ENCODE peak calls at places on chromosome 13, in five cellular contexts. X is endothelial cell; Y is activated CD8-positive, alpha-beta T cell treated with anti-CD3 and anti-CD28 coated beads for 36 hours; T is choroid plexus epithelial cell; V is tibial artery. R is an unnamed sample.

GRCh38 chr13:111202745-111203144 is 87.6 kb downstream of the ARHGEF7 start:
- DNase-seq in X (no peak), Y (peak), T (peak), V (no peak), R (peak)

GRCh38 chr13:54750521-54750920 is 1721.9 kb downstream of the OLFM4 start:
- DNase-seq in X (no peak), Y (no peak), T (no peak), V (no peak), R (no peak)

GRCh38 chr13:67341406-67341805 is 111.3 kb upstream of the PCDH9 start:
- DNase-seq in X (no peak), Y (no peak), T (no peak), V (no peak), R (no peak)

GRCh38 chr13:95411641-95412040 is 110.4 kb upstream of the ABCC4 start:
- DNase-seq in X (no peak), Y (no peak), T (no peak), V (no peak), R (peak)

GRCh38 chr13:32986552-32986951 is 29.7 kb upstream of the KL start:
- DNase-seq in X (no peak), Y (no peak), T (no peak), V (peak), R (no peak)

GRCh38 chr13:98060282-98060681 is 82.6 kb upstream of the FARP1 start:
- DNase-seq in X (no peak), Y (no peak), T (no peak), V (no peak), R (no peak)

GRCh38 chr13:44323754-44324153 is 49.9 kb upstream of the SERP2 start:
- DNase-seq in X (no peak), Y (no peak), T (no peak), V (no peak), R (no peak)

GRCh38 chr13:106212436-106213010 is 322.9 kb downstream of the EFNB2 start:
- DNase-seq in X (no peak), Y (no peak), T (no peak), V (no peak), R (no peak)

GRCh38 chr13:99614465-99614885 is 113.2 kb downstream of the TM9SF2 start:
- DNase-seq in X (no peak), Y (peak), T (peak), V (no peak), R (no peak)

GRCh38 chr13:73903561-73903960 is 230.6 kb downstream of the KLF12 start:
- DNase-seq in X (no peak), Y (no peak), T (no peak), V (no peak), R (no peak)

GRCh38 chr13:112903071-112903577 is 65.9 kb upstream of the MCF2L start:
- DNase-seq in X (no peak), Y (no peak), T (no peak), V (no peak), R (no peak)

GRCh38 chr13:112510002-112510780 is 77.8 kb downstream of the TUBGCP3 start:
- DNase-seq in X (peak), Y (peak), T (peak), V (no peak), R (peak)

GRCh38 chr13:84366484-84366883 is 484.2 kb upstream of the SLITRK1 start:
- DNase-seq in X (no peak), Y (no peak), T (peak), V (no peak), R (no peak)

GRCh38 chr13:19156013-19156825 is 25.4 kb downstream of the TUBA3C start:
- DNase-seq in X (no peak), Y (no peak), T (no peak), V (no peak), R (no peak)

GRCh38 chr13:111610077-111610476 is 289.6 kb downstream of the TEX29 start:
- DNase-seq in X (peak), Y (no peak), T (no peak), V (no peak), R (no peak)

GRCh38 chr13:26616126-26616525 is 58.6 kb downstream of the WASF3 start:
- DNase-seq in X (no peak), Y (no peak), T (peak), V (no peak), R (peak)

GRCh38 chr13:46603165-46603603 is 50.2 kb downstream of the LRCH1 start:
- DNase-seq in X (no peak), Y (no peak), T (peak), V (no peak), R (no peak)

GRCh38 chr13:47085346-47085745 is 188.5 kb upstream of the HTR2A start:
- DNase-seq in X (no peak), Y (no peak), T (no peak), V (no peak), R (no peak)

GRCh38 chr13:25037057-25037813 is 58.7 kb upstream of the PABPC3 start:
- DNase-seq in X (peak), Y (peak), T (peak), V (no peak), R (peak)

DNA sequence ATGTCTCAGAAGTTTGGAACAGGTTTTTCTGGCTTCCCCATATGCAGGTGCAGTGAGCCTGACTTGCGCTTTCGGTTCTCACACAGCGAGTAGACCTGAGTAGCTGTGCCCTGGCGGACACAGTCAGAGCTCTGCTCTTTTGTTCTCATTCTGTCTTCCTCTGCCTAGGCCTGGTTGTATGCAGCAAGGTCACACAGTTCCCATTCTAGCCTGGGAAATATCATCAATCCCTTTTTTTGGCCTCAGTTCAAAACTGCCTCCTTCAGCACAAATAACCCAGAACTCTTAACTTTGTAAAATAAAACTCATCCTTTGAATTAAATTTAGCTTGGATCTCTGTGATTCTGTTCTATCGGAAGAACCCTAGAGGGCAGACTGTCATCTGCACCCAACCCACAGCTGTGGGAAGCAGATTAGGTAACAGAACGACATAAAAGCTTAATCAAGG is 10.2 kb downstream of the OXGR1 start:
- DNase-seq in X (peak), Y (peak), T (peak), V (no peak), R (no peak)
- TF ChIP-seq CTCF in X (no peak), Y (no peak), T (peak), V (no peak), R (no peak)

DNA sequence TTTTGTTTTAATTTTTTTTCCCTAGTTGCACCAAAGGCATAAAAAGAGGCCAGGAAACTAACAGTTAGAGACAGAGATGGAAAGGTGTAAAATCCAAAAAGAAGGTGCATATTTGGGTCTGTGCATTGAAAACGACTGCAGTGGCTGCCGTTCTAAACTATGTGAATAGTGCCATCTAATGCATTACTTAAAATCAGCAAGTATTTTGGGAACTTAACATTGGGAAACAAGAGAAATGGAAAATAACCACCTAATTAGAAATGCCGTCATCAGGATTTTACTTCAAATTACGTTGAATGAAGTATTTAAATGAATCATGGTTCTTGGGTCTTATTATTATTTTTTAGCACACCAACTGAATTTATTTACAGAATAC is 189.5 kb upstream of the MIR17HG start:
- DNase-seq in X (no peak), Y (no peak), T (peak), V (no peak), R (no peak)
- TF ChIP-seq CTCF in X (no peak), Y (no peak), T (peak), V (peak), R (no peak)

GRCh38 chr13:52701728-52702480 is 37.7 kb downstream of the CNMD start:
- DNase-seq in X (no peak), Y (no peak), T (no peak), V (no peak), R (no peak)

GRCh38 chr13:52706074-52706473 is 33.5 kb downstream of the CNMD start:
- DNase-seq in X (no peak), Y (no peak), T (no peak), V (no peak), R (no peak)

GRCh38 chr13:52711277-52711676 is 28.3 kb downstream of the CNMD start:
- DNase-seq in X (peak), Y (no peak), T (no peak), V (no peak), R (no peak)

GRCh38 chr13:52703482-52703881 is 36.1 kb downstream of the CNMD start:
- DNase-seq in X (no peak), Y (no peak), T (no peak), V (no peak), R (no peak)

DNA sequence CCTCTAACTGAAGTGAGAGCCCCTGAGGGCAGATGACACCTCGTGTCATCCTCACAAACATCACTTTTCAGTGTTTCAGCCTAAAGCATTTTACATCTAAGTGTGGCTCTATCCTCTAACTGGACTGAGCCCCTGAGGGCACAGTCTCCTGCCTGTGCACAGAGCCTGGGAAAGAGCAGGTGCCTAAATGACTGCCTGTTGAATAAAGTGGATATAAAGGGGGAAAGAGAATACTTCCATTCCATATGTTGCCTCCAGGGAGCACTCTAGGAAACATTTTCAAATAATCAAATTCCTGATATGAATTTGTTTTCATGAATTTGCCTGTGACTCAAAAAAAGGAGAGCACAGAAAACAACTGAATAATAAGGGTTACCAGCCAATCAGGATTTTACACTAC is 32.2 kb downstream of the CNMD start:
- DNase-seq in X (no peak), Y (no peak), T (peak), V (no peak), R (no peak)
- TF ChIP-seq CTCF in X (no peak), Y (no peak), T (peak), V (no peak), R (no peak)

DNA sequence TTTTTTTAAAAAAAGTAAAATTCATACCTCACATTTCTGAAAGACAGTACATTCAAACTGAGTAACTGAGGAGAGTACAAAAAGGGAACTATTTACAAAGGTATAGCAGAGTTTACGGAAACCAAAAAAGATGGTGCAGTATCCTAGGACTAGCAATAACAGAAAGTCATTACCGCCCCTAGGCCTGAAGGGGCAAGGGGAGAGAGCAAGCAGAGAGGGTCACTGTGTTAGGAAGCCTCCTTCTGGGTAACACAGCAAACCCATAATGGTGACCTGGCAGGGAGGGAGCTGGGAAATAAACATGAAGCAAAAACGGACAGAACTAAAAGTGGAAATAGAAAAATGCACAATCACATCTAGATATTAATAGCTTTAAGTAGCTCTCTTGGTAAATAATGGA is 8.2 kb downstream of the VWA8 start:
- DNase-seq in X (no peak), Y (no peak), T (no peak), V (no peak), R (no peak)
- TF ChIP-seq CTCF in X (no peak), Y (no peak), T (no peak), V (no peak), R (no peak)

DNA sequence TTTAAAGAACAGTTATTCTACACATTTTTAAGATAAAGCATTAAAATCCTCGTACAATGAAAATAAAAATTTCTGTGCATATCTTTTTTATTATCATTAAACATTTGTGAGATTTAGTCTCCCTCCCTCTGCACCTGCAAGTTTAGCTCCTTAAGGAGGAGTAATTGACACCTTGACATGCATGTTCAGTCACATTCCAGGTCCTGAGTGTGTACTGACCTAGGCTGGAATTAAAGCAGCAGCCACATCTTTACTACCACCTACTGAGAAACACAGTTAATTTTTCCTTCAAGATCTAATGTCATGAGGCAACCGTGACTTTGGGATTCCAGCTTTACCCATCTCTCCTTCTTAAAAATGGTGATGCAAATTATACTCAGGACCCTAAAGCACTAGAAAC is 123.1 kb upstream of the FREM2 start:
- DNase-seq in X (no peak), Y (no peak), T (no peak), V (no peak), R (no peak)
- TF ChIP-seq CTCF in X (no peak), Y (no peak), T (no peak), V (no peak), R (no peak)

DNA sequence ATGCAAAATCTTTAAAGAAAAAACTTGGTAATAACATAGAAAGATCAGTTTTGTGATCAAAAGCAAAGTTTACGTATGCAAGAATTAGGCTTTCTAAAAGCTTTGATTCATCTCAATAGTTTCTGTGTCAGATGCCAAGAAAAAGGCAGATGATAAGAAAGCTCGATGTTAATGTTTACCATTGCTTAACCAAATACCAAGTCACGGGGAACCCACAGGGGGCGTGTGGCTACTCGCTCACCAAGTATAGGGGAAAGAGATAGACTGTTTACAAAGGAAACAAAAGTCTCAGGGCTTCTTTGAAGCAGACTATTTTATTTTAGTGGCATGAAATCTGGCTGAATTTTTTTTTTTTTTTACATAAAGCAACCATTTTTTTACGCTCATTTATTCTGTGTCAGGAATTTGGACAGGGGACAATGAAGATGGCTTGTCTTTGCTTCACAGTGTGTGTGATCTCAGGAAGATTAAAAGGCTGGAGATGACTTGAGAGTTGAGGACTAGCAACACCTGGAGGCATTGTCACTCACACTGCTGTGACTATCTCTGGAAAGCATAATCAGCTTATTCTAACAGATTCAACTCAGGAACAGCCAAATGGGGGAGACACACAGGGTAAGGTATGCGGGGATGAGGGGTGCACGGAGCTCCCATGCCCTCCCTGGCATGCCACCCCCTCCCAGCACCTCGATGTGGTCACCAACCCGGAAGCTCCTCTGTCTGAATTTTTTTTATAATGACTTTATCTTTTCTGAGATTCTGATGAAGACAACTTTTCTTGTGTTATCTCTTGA is 24.9 kb downstream of the RCBTB1 start:
- DNase-seq in X (no peak), Y (peak), T (peak), V (no peak), R (peak)
- TF ChIP-seq CTCF in X (no peak), Y (no peak), T (peak), V (peak), R (peak)

DNA sequence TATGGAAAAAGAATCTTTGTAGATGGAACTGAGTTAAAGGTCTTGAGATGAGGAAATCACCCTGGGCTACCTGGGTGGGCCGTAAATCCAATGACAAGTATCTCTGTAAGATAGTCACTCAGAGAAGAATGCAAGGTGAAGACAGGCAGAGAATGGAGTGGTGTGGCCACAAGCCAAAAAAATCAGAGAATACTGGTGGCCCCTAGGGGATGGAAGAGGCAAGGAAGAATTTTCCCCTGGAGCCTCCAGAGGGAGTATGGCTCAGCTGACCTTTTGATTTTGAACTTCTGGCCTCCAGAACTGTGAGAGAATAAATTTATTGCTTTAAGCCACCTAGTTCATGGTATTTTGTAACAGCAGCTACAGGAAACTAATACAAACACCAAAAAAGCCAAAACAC is 32.7 kb upstream of the CSNK1A1L start:
- DNase-seq in X (no peak), Y (no peak), T (peak), V (no peak), R (no peak)
- TF ChIP-seq CTCF in X (no peak), Y (no peak), T (peak), V (no peak), R (peak)

GRCh38 chr13:39210961-39211534 is 172.8 kb downstream of the NHLRC3 start:
- DNase-seq in X (no peak), Y (no peak), T (no peak), V (no peak), R (no peak)
- TF ChIP-seq CTCF in X (no peak), Y (no peak), T (no peak), V (no peak), R (no peak)

DNA sequence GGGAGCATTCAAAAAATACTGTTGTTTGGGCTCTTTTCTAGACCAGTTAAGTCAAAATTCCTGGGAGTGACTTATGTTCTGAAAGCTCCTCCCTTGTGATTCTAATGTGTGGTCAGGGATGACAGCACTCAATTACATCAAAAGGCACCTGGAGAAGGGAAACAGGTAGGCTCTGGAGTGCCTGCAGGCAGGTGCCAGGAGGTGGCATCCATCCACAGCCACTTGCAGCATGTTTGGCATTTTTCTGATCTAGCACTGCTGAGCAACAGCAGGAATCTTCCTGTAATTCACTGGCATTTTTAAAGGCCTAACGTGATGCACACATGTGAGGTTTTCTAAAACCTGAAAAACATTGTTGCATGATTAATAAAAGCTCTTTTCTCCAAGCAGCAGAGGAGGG is 94.6 kb downstream of the CCNA1 start:
- DNase-seq in X (no peak), Y (no peak), T (no peak), V (no peak), R (no peak)
- TF ChIP-seq CTCF in X (no peak), Y (no peak), T (no peak), V (no peak), R (no peak)

DNA sequence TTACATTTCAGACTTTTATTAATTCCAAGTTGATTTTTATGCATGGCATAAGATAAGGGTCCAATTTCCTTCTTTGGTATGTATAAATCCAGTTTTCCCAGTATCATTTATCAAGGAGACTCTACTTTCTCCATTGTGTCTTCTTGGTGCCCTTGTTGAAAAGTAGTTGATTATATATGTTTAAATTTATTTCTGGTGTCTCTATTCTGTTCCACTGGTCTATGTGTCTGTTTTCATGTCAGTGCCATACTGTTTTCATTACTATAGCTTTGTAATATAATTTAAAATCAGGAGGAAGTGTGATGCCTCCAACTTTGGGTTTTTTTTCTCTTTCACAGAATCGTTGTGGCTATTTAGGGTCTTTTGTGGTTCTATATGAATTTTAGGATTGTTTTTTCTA is 233.0 kb downstream of the DCT start:
- DNase-seq in X (no peak), Y (no peak), T (no peak), V (no peak), R (no peak)
- TF ChIP-seq CTCF in X (no peak), Y (no peak), T (no peak), V (no peak), R (no peak)

R was measured in astrocyte of the cerebellum.